ENCODE peak calls at places on chromosomes 16 and 17, in nine cellular contexts. F is HCT116; A is adrenal gland; X is ELF-1; E is activated T-cell treated with anti-CD3 and anti-CD28 coated beads, Interleukin-2, amount 50 U/mL, for 72 hours; S is Daoy; P is HEK293T; I is neural progenitor cell; Q is AG09319. J is an unnamed sample.

GRCh38 chr16:51815527-51815926 is 664.5 kb upstream of the SALL1 start:
- DNase-seq in Q (no peak), X (no peak), E (no peak), A (no peak), F (no peak), S (no peak), P (peak), I (no peak), J (no peak)

GRCh38 chr17:45688353-45688752 is 95.8 kb upstream of the CRHR1 start:
- DNase-seq in I (no peak), X (peak), P (no peak), E (no peak), S (no peak), F (no peak), A (no peak), Q (no peak), J (no peak)

GRCh38 chr17:82751571-82752370 is at the start of gene TBCD:
- DNase-seq in X (peak), F (peak), S (peak), P (peak), I (peak), A (peak), E (peak), Q (peak), J (peak)

GRCh38 chr16:50154369-50154947 is 1.4 kb downstream of the TENT4B start:
- DNase-seq in P (no peak), A (no peak), Q (no peak), F (no peak), E (peak), S (peak), X (peak), I (no peak), J (no peak)

GRCh38 chr16:11833951-11834695 is 17.2 kb downstream of the RSL1D1 start:
- DNase-seq in F (no peak), I (no peak), Q (peak), A (no peak), E (no peak), X (no peak), S (peak), P (no peak), J (no peak)

GRCh38 chr17:15180121-15180561 is 85.0 kb downstream of the PMP22 start:
- DNase-seq in Q (no peak), I (no peak), P (no peak), F (no peak), E (no peak), X (peak), A (no peak), S (no peak), J (no peak)

GRCh38 chr16:84886536-84887090 is 66.8 kb downstream of the CRISPLD2 start:
- DNase-seq in S (no peak), P (no peak), F (no peak), Q (no peak), A (no peak), X (no peak), I (no peak), E (no peak), J (no peak)

GRCh38 chr16:2774161-2774891 is 2.8 kb downstream of the ELOB start:
- DNase-seq in A (no peak), S (no peak), Q (no peak), I (no peak), X (no peak), P (no peak), E (no peak), F (no peak), J (no peak)

GRCh38 chr16:72952404-72953301 is 95.3 kb downstream of the ZFHX3 start:
- DNase-seq in I (no peak), Q (no peak), P (no peak), A (peak), X (no peak), E (no peak), S (peak), F (no peak), J (no peak)

GRCh38 chr16:72736074-72736473 is 311.9 kb downstream of the ZFHX3 start:
- DNase-seq in P (no peak), I (peak), X (no peak), F (no peak), S (no peak), E (no peak), Q (no peak), A (no peak), J (no peak)

GRCh38 chr17:29891131-29891530 is 38.9 kb downstream of the SSH2 start:
- DNase-seq in Q (no peak), S (no peak), F (no peak), A (no peak), E (no peak), X (no peak), P (no peak), I (no peak), J (no peak)

GRCh38 chr16:46629331-46629843 is 8.2 kb upstream of the SHCBP1 start:
- DNase-seq in S (peak), Q (peak), A (no peak), I (peak), P (peak), X (peak), E (no peak), F (peak), J (no peak)

GRCh38 chr16:85820604-85821372 is 21.3 kb downstream of the COX4I1 start:
- DNase-seq in A (no peak), I (no peak), X (no peak), E (no peak), Q (no peak), S (no peak), P (no peak), F (peak), J (no peak)

GRCh38 chr17:76529643-76530488 is 7.6 kb downstream of the CYGB start:
- DNase-seq in P (no peak), Q (no peak), F (no peak), I (peak), A (peak), X (peak), S (peak), E (no peak), J (no peak)

GRCh38 chr16:104828-105374 is 26.9 kb downstream of the MPG start:
- DNase-seq in S (no peak), A (no peak), Q (no peak), E (no peak), P (no peak), I (no peak), F (no peak), X (no peak), J (no peak)

GRCh38 chr16:57645691-57646387 is 17.4 kb downstream of the ADGRG1 start:
- DNase-seq in A (no peak), E (no peak), Q (no peak), I (no peak), S (peak), F (no peak), P (no peak), X (no peak), J (no peak)

GRCh38 chr17:27559996-27560481 is 70.9 kb upstream of the LGALS9 start:
- DNase-seq in X (no peak), F (no peak), E (no peak), A (peak), P (no peak), I (no peak), Q (peak), S (peak), J (no peak)

GRCh38 chr16:47732122-47732805 is 271.1 kb downstream of the PHKB start:
- DNase-seq in Q (no peak), S (peak), I (no peak), P (no peak), A (no peak), F (peak), X (no peak), E (peak), J (no peak)

GRCh38 chr17:19464033-19465026 is 53.3 kb downstream of the RNF112 start:
- DNase-seq in F (no peak), A (no peak), X (no peak), E (no peak), Q (no peak), S (no peak), P (no peak), I (no peak), J (no peak)

GRCh38 chr17:9389116-9389515 is 186.5 kb downstream of the STX8 start:
- DNase-seq in X (no peak), P (no peak), Q (peak), E (no peak), S (peak), F (no peak), I (no peak), A (no peak), J (no peak)

GRCh38 chr17:80761421-80761871 is 216.8 kb downstream of the RPTOR start:
- DNase-seq in I (no peak), Q (no peak), X (no peak), P (no peak), S (peak), E (peak), A (no peak), F (peak), J (peak)

GRCh38 chr16:82344157-82344556 is 174.1 kb upstream of the MPHOSPH6 start:
- DNase-seq in X (no peak), I (peak), S (no peak), P (peak), Q (no peak), A (no peak), E (no peak), F (no peak), J (no peak)

GRCh38 chr16:85062728-85063336 is 35.2 kb downstream of the KIAA0513 start:
- DNase-seq in Q (no peak), E (no peak), I (no peak), A (no peak), X (no peak), P (no peak), F (no peak), S (no peak), J (no peak)

GRCh38 chr17:74408262-74408661 is 23.6 kb upstream of the GPRC5C start:
- DNase-seq in S (peak), F (no peak), E (no peak), I (no peak), A (no peak), Q (no peak), P (peak), X (peak), J (no peak)

GRCh38 chr17:7018331-7018964 is 4.4 kb upstream of the BCL6B start:
- DNase-seq in I (no peak), A (peak), E (no peak), F (no peak), P (no peak), X (no peak), S (no peak), Q (no peak), J (no peak)

GRCh38 chr17:63311416-63311937 is 134.6 kb downstream of the CYB561 start:
- DNase-seq in S (no peak), Q (no peak), F (no peak), X (no peak), P (no peak), I (no peak), A (no peak), E (no peak), J (no peak)

J was measured in activated CD4-positive, CD25-positive, alpha-beta regulatory T cell treated with anti-CD3 and anti-CD28 coated beads, Interleukin-2, amount 50 U/mL, for 72 hours.